ENCODE peak calls at places on chromosome 14, in four cellular contexts. W, H, U and X are unnamed samples.

GRCh38 chr14:81162941-81163340 is 57.8 kb downstream of the GTF2A1 start:
- DNase-seq in H (no peak), W (peak), U (peak), X (peak)

GRCh38 chr14:65019944-65020566 is 33.4 kb downstream of the FNTB start:
- DNase-seq in H (peak), W (peak), U (peak), X (peak)

GRCh38 chr14:34837801-34838322 is 37.3 kb downstream of the BAZ1A start:
- DNase-seq in H (no peak), U (no peak), W (peak), X (no peak)

GRCh38 chr14:94321421-94322271 is 1.5 kb downstream of the SERPINA6 start:
- DNase-seq in U (no peak), H (no peak), W (no peak), X (no peak)

GRCh38 chr14:52150162-52150561 is 81.3 kb upstream of the NID2 start:
- DNase-seq in U (no peak), W (no peak), H (no peak), X (no peak)

GRCh38 chr14:105329411-105330200 is 15.1 kb downstream of the PACS2 start:
- DNase-seq in U (no peak), W (no peak), H (no peak), X (no peak)

GRCh38 chr14:64293976-64294671 is at the start of gene ESR2:
- DNase-seq in H (no peak), W (peak), U (peak), X (peak)

GRCh38 chr14:50396636-50397460 is at the start of gene CDKL1:
- DNase-seq in H (peak), U (peak), W (peak), X (peak)

GRCh38 chr14:77154421-77154820 is 12.8 kb upstream of the ZDHHC22 start:
- DNase-seq in U (no peak), W (no peak), H (no peak), X (no peak)

GRCh38 chr14:51873221-51873893 is 12.9 kb downstream of the GNG2 start:
- DNase-seq in H (no peak), W (peak), U (peak), X (peak)

GRCh38 chr14:63248211-63248610 is 44.0 kb downstream of the RHOJ start:
- DNase-seq in W (peak), H (no peak), U (no peak), X (peak)

GRCh38 chr14:88553886-88554457 is 835 bp downstream of the PTPN21 start:
- DNase-seq in W (peak), H (no peak), U (no peak), X (peak)

GRCh38 chr14:27668531-27668930 is 1070.7 kb upstream of the NOVA1 start:
- DNase-seq in W (no peak), H (no peak), U (no peak), X (no peak)

DNA sequence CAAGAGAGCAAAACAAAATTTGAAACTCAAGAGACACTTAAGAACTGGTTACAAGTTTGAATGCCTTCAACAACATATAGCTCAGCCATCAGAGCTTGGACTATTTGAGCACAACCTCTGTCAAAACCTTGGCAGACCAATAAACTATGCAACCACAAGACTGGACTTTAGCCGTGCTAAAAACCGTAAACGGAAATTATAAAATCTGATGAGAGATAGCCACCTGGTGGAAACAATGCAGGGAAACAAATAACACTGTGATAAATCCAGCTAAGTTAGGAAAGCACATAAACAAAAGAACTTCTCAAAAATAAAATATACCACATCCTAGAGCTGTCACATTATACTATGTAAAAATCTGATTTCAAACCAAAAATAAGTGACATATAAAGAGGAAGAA is 1074.2 kb upstream of the NOVA1 start:
- DNase-seq in U (no peak), H (no peak), W (no peak), X (no peak)
- H3K4me3 ChIP-seq in U (no peak), H (no peak), W (no peak), X (no peak)

GRCh38 chr14:38723277-38723676 is 379.8 kb downstream of the SEC23A start:
- DNase-seq in W (no peak), U (no peak), H (no peak), X (no peak)
- TF ChIP-seq CTCF in W (no peak), U (no peak), H (no peak), X (no peak)

DNA sequence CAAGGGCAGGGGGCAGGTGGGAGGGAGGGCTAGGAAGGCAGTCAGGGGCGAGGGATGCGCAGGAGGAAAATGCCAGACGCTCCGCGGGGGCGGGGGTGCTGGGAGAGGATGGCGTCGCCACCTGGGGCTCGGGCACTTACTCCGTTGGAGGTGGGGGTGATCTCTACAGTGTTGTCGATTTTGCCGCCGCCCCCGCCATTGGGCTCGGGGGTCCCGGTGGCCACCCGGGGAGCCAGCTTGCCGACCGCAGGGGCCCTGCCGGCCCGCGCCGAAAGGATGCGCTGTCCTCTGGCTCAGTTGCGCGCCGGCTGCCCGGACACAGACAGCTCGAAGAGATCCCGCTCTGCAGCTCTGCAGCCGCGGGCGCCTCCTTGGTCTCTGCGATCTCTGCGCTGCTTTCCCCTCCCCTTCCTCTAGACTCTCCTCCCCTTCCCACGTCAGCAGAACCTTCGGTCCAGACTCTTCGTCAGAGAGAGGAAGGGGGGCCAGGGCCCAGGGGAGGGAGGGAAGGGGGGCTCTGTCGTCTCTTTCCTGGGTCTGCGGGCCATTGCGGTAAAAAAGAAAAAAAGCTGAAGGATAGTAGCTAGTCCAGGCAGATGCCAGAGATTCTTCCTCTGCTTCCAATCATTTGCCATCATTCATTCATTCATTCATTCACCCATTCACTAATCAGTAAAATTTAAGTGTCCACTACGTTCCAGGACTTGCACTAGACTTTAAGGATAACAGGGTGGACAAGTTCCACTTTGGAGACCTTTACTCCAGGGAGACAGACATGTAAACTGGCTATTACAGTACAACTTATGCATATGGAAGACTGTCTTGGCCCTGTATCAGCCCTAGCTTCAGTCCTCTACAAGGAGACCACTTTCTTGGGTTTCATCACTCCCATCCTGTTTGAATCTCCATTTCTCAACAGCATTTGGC is at the start of gene SLC22A17:
- DNase-seq in W (peak), U (peak), H (peak), X (peak)
- H3K4me3 ChIP-seq in W (peak), U (peak), H (peak), X (peak)

DNA sequence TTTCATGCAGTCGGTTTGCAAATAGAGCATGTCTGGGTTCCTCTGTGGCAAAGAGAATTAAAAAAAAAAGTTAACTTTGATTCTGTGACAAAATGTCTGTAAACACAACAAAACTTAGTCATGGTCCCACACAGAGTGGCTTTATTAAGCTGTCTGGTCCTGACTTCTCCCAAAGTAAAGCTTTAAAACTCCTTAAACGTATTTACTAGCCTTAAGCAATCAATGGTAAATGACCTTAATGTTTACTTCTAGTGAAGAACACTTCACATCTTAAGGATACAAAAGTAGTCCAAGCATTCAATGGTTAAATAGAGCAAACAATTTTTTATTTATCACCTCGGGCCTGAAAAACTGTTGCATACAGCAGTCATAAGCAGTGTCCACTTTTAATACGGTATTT is 453.0 kb upstream of the MIS18BP1 start:
- DNase-seq in H (no peak), W (no peak), U (no peak), X (no peak)
- TF ChIP-seq CTCF in H (no peak), W (no peak), U (no peak), X (no peak)

DNA sequence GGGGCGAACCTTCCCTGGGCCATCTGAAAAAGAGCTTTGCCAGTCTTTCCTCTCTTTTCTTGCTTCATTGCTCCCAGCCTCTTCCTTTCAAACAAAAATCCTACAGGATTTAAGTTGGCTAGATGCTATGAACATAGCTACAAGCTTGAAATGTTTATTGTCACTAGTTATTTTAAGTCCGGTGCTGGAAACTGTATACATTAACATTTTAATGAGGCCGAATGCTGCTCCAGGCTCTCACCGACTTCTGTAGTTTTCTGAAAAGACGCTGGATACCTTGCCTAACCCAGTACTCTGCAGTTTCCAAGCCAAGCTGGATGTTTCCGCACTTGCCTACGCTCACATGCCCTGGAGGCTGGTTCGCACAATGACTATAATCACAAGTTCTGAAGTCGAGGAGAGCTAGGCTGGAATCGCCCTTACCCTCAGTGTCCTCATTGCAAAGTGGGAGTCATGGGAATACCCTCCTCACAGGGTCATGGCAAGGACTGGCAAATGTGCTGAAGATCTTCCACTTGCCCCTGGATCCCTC is 39.1 kb downstream of the LTBP2 start:
- DNase-seq in W (no peak), U (peak), H (no peak), X (no peak)
- H3K4me3 ChIP-seq in W (peak), U (peak), H (no peak), X (no peak)

GRCh38 chr14:101739446-101740141 is 21.9 kb upstream of the PPP2R5C start:
- DNase-seq in H (no peak), W (no peak), U (no peak), X (no peak)

GRCh38 chr14:101738921-101739320 is 22.6 kb upstream of the PPP2R5C start:
- DNase-seq in W (no peak), U (no peak), H (no peak), X (no peak)

GRCh38 chr14:101736071-101736470 is 25.4 kb upstream of the PPP2R5C start:
- DNase-seq in H (no peak), U (no peak), W (no peak), X (no peak)

GRCh38 chr14:101736585-101736984 is 24.9 kb upstream of the PPP2R5C start:
- DNase-seq in U (no peak), H (no peak), W (no peak), X (no peak)

GRCh38 chr14:101737414-101738367 is 23.8 kb upstream of the PPP2R5C start:
- DNase-seq in W (no peak), U (no peak), H (no peak), X (no peak)
- TF ChIP-seq CTCF in W (no peak), U (no peak), H (no peak), X (peak)